ENCODE peak calls at places on chromosomes 13 and 19, in six cellular contexts. L, A, P, K, Z and I are unnamed samples.

GRCh38 chr19:3760871-3761361 is 576 bp downstream of the APBA3 start:
- DNase-seq in L (peak), A (no peak), P (no peak), K (no peak), Z (peak), I (peak)

GRCh38 chr13:36131931-36132297 is 732 bp upstream of the DCLK1 start:
- DNase-seq in L (no peak), A (no peak), P (peak), K (no peak), Z (no peak), I (no peak)

GRCh38 chr13:34254366-34254765 is 436.4 kb downstream of the RFC3 start:
- DNase-seq in L (no peak), A (no peak), P (no peak), K (no peak), Z (no peak), I (peak)

GRCh38 chr19:51064534-51065220 is at the start of gene KLK13:
- DNase-seq in L (peak), A (no peak), P (peak), K (no peak), Z (no peak), I (no peak)

GRCh38 chr13:73767191-73767741 is 366.9 kb downstream of the KLF12 start:
- DNase-seq in L (no peak), A (no peak), P (no peak), K (no peak), Z (peak), I (no peak)

GRCh38 chr19:46542428-46543230 is 47.0 kb upstream of the PNMA8B start:
- DNase-seq in L (peak), A (peak), P (peak), K (peak), Z (peak), I (peak)

GRCh38 chr19:11288349-11288748 is 7.6 kb upstream of the TSPAN16 start:
- DNase-seq in L (peak), A (no peak), P (no peak), K (no peak), Z (no peak), I (no peak)

GRCh38 chr13:34682406-34682805 is 259.7 kb upstream of the NBEA start:
- DNase-seq in L (no peak), A (no peak), P (no peak), K (no peak), Z (no peak), I (no peak)

GRCh38 chr13:97505022-97505421 is 71.1 kb downstream of the RAP2A start:
- DNase-seq in L (no peak), A (no peak), P (no peak), K (no peak), Z (no peak), I (no peak)

GRCh38 chr19:3338541-3339181 is 27.7 kb upstream of the NFIC start:
- DNase-seq in L (no peak), A (no peak), P (no peak), K (peak), Z (no peak), I (no peak)

GRCh38 chr19:23542562-23542961 is 144.4 kb downstream of the ZNF675 start:
- DNase-seq in L (no peak), A (no peak), P (no peak), K (no peak), Z (no peak), I (no peak)

GRCh38 chr13:50994651-50995050 is 85.1 kb downstream of the RNASEH2B start:
- DNase-seq in L (no peak), A (no peak), P (no peak), K (no peak), Z (no peak), I (no peak)

GRCh38 chr13:23985060-23985459 is 87.8 kb upstream of the C1QTNF9B start:
- DNase-seq in L (no peak), A (no peak), P (no peak), K (no peak), Z (no peak), I (no peak)

GRCh38 chr13:80296638-80297037 is 44.3 kb downstream of the SPRY2 start:
- DNase-seq in L (no peak), A (no peak), P (no peak), K (no peak), Z (no peak), I (no peak)

GRCh38 chr13:111407381-111408131 is 87.1 kb downstream of the TEX29 start:
- DNase-seq in L (no peak), A (no peak), P (no peak), K (no peak), Z (no peak), I (no peak)

GRCh38 chr13:60765700-60766411 is 368.8 kb downstream of the TDRD3 start:
- DNase-seq in L (peak), A (no peak), P (no peak), K (no peak), Z (no peak), I (no peak)

GRCh38 chr13:74246398-74246975 is 112.3 kb upstream of the KLF12 start:
- DNase-seq in L (no peak), A (no peak), P (peak), K (no peak), Z (no peak), I (no peak)

GRCh38 chr13:51556740-51557139 is 27.5 kb upstream of the WDFY2 start:
- DNase-seq in L (no peak), A (no peak), P (no peak), K (no peak), Z (no peak), I (no peak)

GRCh38 chr19:46296722-46297431 is at the start of gene HIF3A:
- DNase-seq in L (no peak), A (no peak), P (peak), K (no peak), Z (no peak), I (peak)

GRCh38 chr13:45827318-45827717 is 24.2 kb downstream of the SIAH3 start:
- DNase-seq in L (no peak), A (no peak), P (peak), K (no peak), Z (no peak), I (no peak)

GRCh38 chr13:33610471-33611015 is 207.4 kb upstream of the RFC3 start:
- DNase-seq in L (no peak), A (peak), P (peak), K (peak), Z (no peak), I (no peak)

GRCh38 chr13:112893570-112894422 is 75.2 kb upstream of the MCF2L start:
- DNase-seq in L (peak), A (no peak), P (peak), K (no peak), Z (no peak), I (no peak)

GRCh38 chr19:57350877-57351805 is at the start of gene ZNF304:
- DNase-seq in L (peak), A (peak), P (peak), K (peak), Z (peak), I (peak)

GRCh38 chr19:1017115-1017905 is 3.6 kb downstream of the TMEM259 start:
- DNase-seq in L (no peak), A (no peak), P (no peak), K (no peak), Z (no peak), I (no peak)

GRCh38 chr19:1247747-1248453 is 483 bp upstream of the MIDN start:
- DNase-seq in L (peak), A (no peak), P (peak), K (peak), Z (no peak), I (peak)

GRCh38 chr13:99969934-99970760 is 1.4 kb downstream of the ZIC5 start:
- DNase-seq in L (peak), A (no peak), P (no peak), K (no peak), Z (no peak), I (no peak)

GRCh38 chr19:3708207-3708931 is at the start of gene TJP3:
- DNase-seq in L (no peak), A (no peak), P (no peak), K (no peak), Z (no peak), I (no peak)

GRCh38 chr13:45409993-45410392 is 8.2 kb downstream of the SLC25A30 start:
- DNase-seq in L (no peak), A (no peak), P (no peak), K (no peak), Z (no peak), I (no peak)

GRCh38 chr19:33212024-33212772 is 13.5 kb downstream of the SLC7A10 start:
- DNase-seq in L (no peak), A (no peak), P (peak), K (no peak), Z (no peak), I (no peak)

GRCh38 chr13:99690426-99691189 is 189.3 kb downstream of the TM9SF2 start:
- DNase-seq in L (no peak), A (no peak), P (no peak), K (no peak), Z (no peak), I (no peak)

GRCh38 chr19:15264061-15264932 is 32.0 kb upstream of the EPHX3 start:
- DNase-seq in L (peak), A (peak), P (peak), K (peak), Z (peak), I (peak)

GRCh38 chr13:110902370-110902769 is 12.5 kb downstream of the ANKRD10 start:
- DNase-seq in L (no peak), A (no peak), P (no peak), K (no peak), Z (no peak), I (no peak)